ENCODE peak calls at places on chromosomes 4 and X, in five cellular contexts. One of them, this sample, is unnamed.

GRCh38 chr4:82136161-82136801 is 237.5 kb downstream of the HNRNPD start:
- DNase-seq in HAP-1: no peak
- DNase-seq in thoracic aorta: no peak
- DNase-seq in suprapubic skin: no peak
- DNase-seq in AG04450: no peak
- DNase-seq in this sample: no peak

GRCh38 chrX:134753185-134754008 is 95.1 kb upstream of the PLAC1 start:
- DNase-seq in HAP-1: no peak
- DNase-seq in thoracic aorta: no peak
- DNase-seq in suprapubic skin: no peak
- DNase-seq in AG04450: no peak
- DNase-seq in this sample: no peak

GRCh38 chr4:118889313-118889694 is 650 bp downstream of the SYNPO2 start:
- DNase-seq in HAP-1: no peak
- DNase-seq in thoracic aorta: no peak
- DNase-seq in suprapubic skin: no peak
- DNase-seq in AG04450: no peak
- DNase-seq in this sample: no peak

GRCh38 chr4:101229116-101229515 is 118.2 kb downstream of the PPP3CA start:
- DNase-seq in HAP-1: no peak
- DNase-seq in thoracic aorta: no peak
- DNase-seq in suprapubic skin: no peak
- DNase-seq in AG04450: no peak
- DNase-seq in this sample: no peak

GRCh38 chr4:80008351-80008750 is 64.7 kb downstream of the ANTXR2 start:
- DNase-seq in HAP-1: no peak
- DNase-seq in thoracic aorta: no peak
- DNase-seq in suprapubic skin: no peak
- DNase-seq in AG04450: no peak
- DNase-seq in this sample: no peak

GRCh38 chr4:146275370-146275769 is 61.0 kb downstream of the REELD1 start:
- DNase-seq in HAP-1: no peak
- DNase-seq in thoracic aorta: no peak
- DNase-seq in suprapubic skin: no peak
- DNase-seq in AG04450: no peak
- DNase-seq in this sample: no peak

GRCh38 chr4:88291003-88291402 is 6.6 kb upstream of the PPM1K start:
- DNase-seq in HAP-1: no peak
- DNase-seq in thoracic aorta: no peak
- DNase-seq in suprapubic skin: no peak
- DNase-seq in AG04450: no peak
- DNase-seq in this sample: no peak

GRCh38 chr4:99763635-99764101 is 53.0 kb upstream of the DAPP1 start:
- DNase-seq in HAP-1: no peak
- DNase-seq in thoracic aorta: peak
- DNase-seq in suprapubic skin: no peak
- DNase-seq in AG04450: peak
- DNase-seq in this sample: peak

GRCh38 chrX:135528274-135528673 is 7.8 kb downstream of the INTS6L start:
- DNase-seq in HAP-1: peak
- DNase-seq in thoracic aorta: no peak
- DNase-seq in suprapubic skin: no peak
- DNase-seq in AG04450: no peak
- DNase-seq in this sample: no peak

GRCh38 chr4:142373610-142374009 is 472.5 kb downstream of the INPP4B start:
- DNase-seq in HAP-1: no peak
- DNase-seq in thoracic aorta: no peak
- DNase-seq in suprapubic skin: no peak
- DNase-seq in AG04450: no peak
- DNase-seq in this sample: no peak

GRCh38 chr4:119627267-119628190 is 1.1 kb downstream of the PDE5A start:
- DNase-seq in HAP-1: peak
- DNase-seq in thoracic aorta: peak
- DNase-seq in suprapubic skin: no peak
- DNase-seq in AG04450: peak
- DNase-seq in this sample: no peak

GRCh38 chr4:111959202-111959601 is 186.1 kb upstream of the FAM241A start:
- DNase-seq in HAP-1: no peak
- DNase-seq in thoracic aorta: no peak
- DNase-seq in suprapubic skin: no peak
- DNase-seq in AG04450: no peak
- DNase-seq in this sample: peak

GRCh38 chr4:107444-108429 is 16.6 kb upstream of the ZNF718 start:
- DNase-seq in HAP-1: no peak
- DNase-seq in thoracic aorta: no peak
- DNase-seq in suprapubic skin: no peak
- DNase-seq in AG04450: no peak
- DNase-seq in this sample: no peak

GRCh38 chr4:521636-522330 is 22.8 kb downstream of the PIGG start:
- DNase-seq in HAP-1: no peak
- DNase-seq in thoracic aorta: no peak
- DNase-seq in suprapubic skin: no peak
- DNase-seq in AG04450: no peak
- DNase-seq in this sample: no peak

GRCh38 chr4:176945314-176945713 is 152.6 kb upstream of the VEGFC start:
- DNase-seq in HAP-1: no peak
- DNase-seq in thoracic aorta: no peak
- DNase-seq in suprapubic skin: no peak
- DNase-seq in AG04450: no peak
- DNase-seq in this sample: no peak

GRCh38 chr4:60562353-60562752 is 637.8 kb upstream of the ADGRL3 start:
- DNase-seq in HAP-1: no peak
- DNase-seq in thoracic aorta: no peak
- DNase-seq in suprapubic skin: no peak
- DNase-seq in AG04450: no peak
- DNase-seq in this sample: no peak

GRCh38 chr4:36533944-36534343 is 252.5 kb downstream of the DTHD1 start:
- DNase-seq in HAP-1: no peak
- DNase-seq in thoracic aorta: no peak
- DNase-seq in suprapubic skin: no peak
- DNase-seq in AG04450: no peak
- DNase-seq in this sample: no peak

GRCh38 chrX:43581167-43581566 is 74.9 kb upstream of the MAOA start:
- DNase-seq in HAP-1: no peak
- DNase-seq in thoracic aorta: no peak
- DNase-seq in suprapubic skin: no peak
- DNase-seq in AG04450: no peak
- DNase-seq in this sample: no peak

GRCh38 chr4:80307183-80307735 is 28.3 kb upstream of the CFAP299 start:
- DNase-seq in HAP-1: no peak
- DNase-seq in thoracic aorta: no peak
- DNase-seq in suprapubic skin: no peak
- DNase-seq in AG04450: no peak
- DNase-seq in this sample: no peak

GRCh38 chr4:7767526-7767925 is 172.1 kb downstream of the AFAP1 start:
- DNase-seq in HAP-1: no peak
- DNase-seq in thoracic aorta: no peak
- DNase-seq in suprapubic skin: no peak
- DNase-seq in AG04450: no peak
- DNase-seq in this sample: no peak

GRCh38 chr4:94931626-94932025 is 173.9 kb downstream of the BMPR1B start:
- DNase-seq in HAP-1: no peak
- DNase-seq in thoracic aorta: no peak
- DNase-seq in suprapubic skin: no peak
- DNase-seq in AG04450: no peak
- DNase-seq in this sample: no peak

GRCh38 chr4:794911-795725 is 30.8 kb downstream of the CPLX1 start:
- DNase-seq in HAP-1: no peak
- DNase-seq in thoracic aorta: no peak
- DNase-seq in suprapubic skin: no peak
- DNase-seq in AG04450: no peak
- DNase-seq in this sample: no peak

GRCh38 chrX:88991583-88992132 is 244.6 kb downstream of the CPXCR1 start:
- DNase-seq in HAP-1: no peak
- DNase-seq in thoracic aorta: no peak
- DNase-seq in suprapubic skin: no peak
- DNase-seq in AG04450: no peak
- DNase-seq in this sample: no peak

GRCh38 chrX:134184936-134185335 is 52.0 kb upstream of the CCDC160 start:
- DNase-seq in HAP-1: no peak
- DNase-seq in thoracic aorta: no peak
- DNase-seq in suprapubic skin: no peak
- DNase-seq in AG04450: no peak
- DNase-seq in this sample: no peak

DNA sequence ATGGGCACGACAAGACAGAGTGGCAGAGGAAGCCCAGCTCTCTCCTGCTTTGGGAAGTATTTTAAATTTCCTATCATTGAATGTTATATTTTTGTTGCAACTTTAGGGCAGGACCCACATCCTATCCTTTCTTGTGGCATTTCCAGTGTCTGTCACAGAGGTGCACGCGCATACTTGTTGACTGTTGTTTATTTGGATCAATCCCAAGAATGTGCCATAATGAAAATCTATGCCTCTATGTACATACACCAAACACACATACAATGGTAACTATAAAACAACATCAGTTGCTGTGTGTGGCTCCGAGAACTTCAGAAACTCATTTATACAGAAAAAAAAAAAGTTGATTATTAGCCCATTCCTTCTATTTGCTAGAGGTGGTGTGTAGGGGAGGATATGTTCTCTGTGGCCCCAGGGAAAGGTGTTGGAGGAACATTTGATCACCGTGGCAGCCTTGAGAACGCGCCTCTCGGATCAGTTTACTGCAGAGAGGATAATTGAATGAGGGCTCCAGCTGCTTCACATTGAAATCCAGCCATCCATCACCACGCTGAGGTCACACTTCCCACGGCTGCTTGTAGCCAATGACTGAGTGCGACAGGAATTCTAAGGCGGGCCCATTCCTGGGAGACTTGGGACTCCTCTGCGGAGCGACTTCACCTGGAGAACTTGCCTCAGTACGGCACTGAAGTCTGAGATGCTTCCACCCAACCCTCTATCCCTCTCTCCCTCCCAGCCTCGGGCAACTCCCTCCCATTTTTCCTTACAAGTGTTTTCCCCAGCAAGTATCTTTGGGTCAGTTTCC is 19.6 kb downstream of the SMPX start:
- DNase-seq in HAP-1: no peak
- DNase-seq in thoracic aorta: no peak
- DNase-seq in suprapubic skin: no peak
- DNase-seq in AG04450: no peak
- DNase-seq in this sample: no peak
- H3K4me3 ChIP-seq in HAP-1: no peak
- H3K4me3 ChIP-seq in thoracic aorta: no peak
- H3K4me3 ChIP-seq in suprapubic skin: no peak
- H3K4me3 ChIP-seq in AG04450: no peak
- H3K4me3 ChIP-seq in this sample: no peak

DNA sequence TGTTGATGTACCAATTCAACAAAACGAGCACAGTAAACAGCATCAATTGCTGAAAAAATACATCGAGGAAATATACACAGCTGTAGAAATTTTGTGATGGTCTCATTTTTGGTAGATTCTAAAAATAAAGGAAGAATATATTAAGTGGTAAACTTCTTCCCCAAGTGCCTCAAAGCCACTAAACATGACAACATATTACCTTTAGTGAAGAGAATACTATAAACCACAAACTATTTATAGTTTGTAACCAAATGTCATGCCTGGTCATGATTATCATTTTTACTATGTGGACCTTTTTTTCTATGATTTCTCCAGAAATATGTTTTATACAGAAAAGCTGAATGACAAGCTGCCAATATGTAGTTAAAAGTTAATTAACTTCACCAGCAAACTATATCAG is 106.9 kb downstream of the THOC2 start:
- DNase-seq in HAP-1: no peak
- DNase-seq in thoracic aorta: no peak
- DNase-seq in suprapubic skin: no peak
- DNase-seq in AG04450: no peak
- DNase-seq in this sample: no peak
- H3K4me3 ChIP-seq in HAP-1: no peak
- H3K4me3 ChIP-seq in thoracic aorta: no peak
- H3K4me3 ChIP-seq in suprapubic skin: no peak
- H3K4me3 ChIP-seq in AG04450: no peak
- H3K4me3 ChIP-seq in this sample: no peak

GRCh38 chr4:108172231-108172779 is 3.6 kb upstream of the LEF1 start:
- DNase-seq in HAP-1: no peak
- DNase-seq in thoracic aorta: no peak
- DNase-seq in suprapubic skin: no peak
- DNase-seq in AG04450: no peak
- DNase-seq in this sample: no peak

GRCh38 chr4:108169639-108170038 is 907 bp upstream of the LEF1 start:
- DNase-seq in HAP-1: no peak
- DNase-seq in thoracic aorta: no peak
- DNase-seq in suprapubic skin: no peak
- DNase-seq in AG04450: no peak
- DNase-seq in this sample: no peak

GRCh38 chr4:108171541-108172230 is 3.0 kb upstream of the LEF1 start:
- DNase-seq in HAP-1: no peak
- DNase-seq in thoracic aorta: no peak
- DNase-seq in suprapubic skin: no peak
- DNase-seq in AG04450: no peak
- DNase-seq in this sample: no peak

GRCh38 chr4:108168672-108169562 is at the start of gene LEF1:
- DNase-seq in HAP-1: peak
- DNase-seq in thoracic aorta: no peak
- DNase-seq in suprapubic skin: no peak
- DNase-seq in AG04450: no peak
- DNase-seq in this sample: no peak

GRCh38 chr4:108170729-108171540 is 2.2 kb upstream of the LEF1 start:
- DNase-seq in HAP-1: no peak
- DNase-seq in thoracic aorta: no peak
- DNase-seq in suprapubic skin: no peak
- DNase-seq in AG04450: no peak
- DNase-seq in this sample: no peak
- H3K4me3 ChIP-seq in HAP-1: no peak
- H3K4me3 ChIP-seq in thoracic aorta: peak
- H3K4me3 ChIP-seq in suprapubic skin: peak
- H3K4me3 ChIP-seq in AG04450: no peak
- H3K4me3 ChIP-seq in this sample: no peak

GRCh38 chrX:21481761-21482160 is 107.5 kb downstream of the CNKSR2 start:
- DNase-seq in HAP-1: no peak
- DNase-seq in thoracic aorta: no peak
- DNase-seq in suprapubic skin: no peak
- DNase-seq in AG04450: no peak
- DNase-seq in this sample: no peak
- H3K4me3 ChIP-seq in HAP-1: no peak
- H3K4me3 ChIP-seq in thoracic aorta: no peak
- H3K4me3 ChIP-seq in suprapubic skin: no peak
- H3K4me3 ChIP-seq in AG04450: no peak
- H3K4me3 ChIP-seq in this sample: no peak

DNA sequence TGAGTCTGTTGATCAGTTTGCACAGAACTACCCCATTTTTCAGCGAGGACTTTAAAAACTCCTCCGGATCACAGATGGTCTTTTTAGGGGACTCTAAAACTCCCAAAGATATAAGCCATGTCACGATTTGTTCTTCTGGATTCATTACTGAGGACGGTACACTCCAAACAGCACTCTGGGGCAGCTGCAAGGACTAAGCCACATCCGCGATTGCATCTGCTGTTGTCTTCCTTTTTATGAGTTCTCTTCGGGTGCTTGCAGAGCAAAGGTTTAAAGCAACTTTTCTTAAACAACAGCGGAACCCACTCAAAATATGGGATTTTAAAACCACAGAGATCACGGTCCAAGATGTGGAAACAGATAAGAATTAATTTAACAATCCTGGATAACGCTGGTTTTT is at the start of gene ARHGEF6:
- DNase-seq in HAP-1: no peak
- DNase-seq in thoracic aorta: no peak
- DNase-seq in suprapubic skin: no peak
- DNase-seq in AG04450: no peak
- DNase-seq in this sample: no peak
- H3K4me3 ChIP-seq in HAP-1: no peak
- H3K4me3 ChIP-seq in thoracic aorta: peak
- H3K4me3 ChIP-seq in suprapubic skin: peak
- H3K4me3 ChIP-seq in AG04450: no peak
- H3K4me3 ChIP-seq in this sample: no peak

This sample was measured in epithelial cell of proximal tubule.